ENCODE peak calls at places on chromosomes 6 and 20, in four cellular contexts. S is cardiac muscle cell, D is SK-N-SH, R is GM10248. A is an unnamed sample.

GRCh38 chr20:48574383-48574782 is 253.4 kb downstream of the PREX1 start:
- DNase-seq in S (peak), D (peak), R (no peak), A (no peak)

GRCh38 chr20:35329435-35330139 is 37.4 kb upstream of the FAM83C start:
- DNase-seq in S (peak), D (peak), R (peak), A (peak)

GRCh38 chr6:48325701-48326100 is 214.7 kb upstream of the PTCHD4 start:
- DNase-seq in S (peak), D (no peak), R (no peak), A (no peak)

GRCh38 chr20:18165553-18165952 is 27.9 kb downstream of the KAT14 start:
- DNase-seq in S (no peak), D (no peak), R (no peak), A (no peak)

GRCh38 chr20:19510626-19511025 is 247.4 kb upstream of the RIN2 start:
- DNase-seq in S (no peak), D (no peak), R (no peak), A (no peak)

GRCh38 chr20:50575869-50576720 is 65.9 kb downstream of the PTPN1 start:
- DNase-seq in S (peak), D (peak), R (peak), A (no peak)

GRCh38 chr20:58661298-58662141 is 10.4 kb downstream of the STX16 start:
- DNase-seq in S (no peak), D (no peak), R (no peak), A (no peak)

GRCh38 chr6:169921853-169922779 is 170.7 kb downstream of the ERMARD start:
- DNase-seq in S (no peak), D (no peak), R (no peak), A (no peak)

GRCh38 chr6:120005292-120005976 is 655.9 kb upstream of the MAN1A1 start:
- DNase-seq in S (no peak), D (peak), R (no peak), A (no peak)

GRCh38 chr6:40727272-40727671 is 140.1 kb upstream of the LRFN2 start:
- DNase-seq in S (no peak), D (peak), R (no peak), A (no peak)

GRCh38 chr6:35973670-35974222 is 50.7 kb downstream of the SLC26A8 start:
- DNase-seq in S (no peak), D (no peak), R (peak), A (no peak)

GRCh38 chr6:17831135-17831534 is 124.4 kb upstream of the NUP153 start:
- DNase-seq in S (peak), D (no peak), R (no peak), A (peak)

GRCh38 chr6:149473080-149474052 is 11.4 kb downstream of the ZC3H12D start:
- DNase-seq in S (peak), D (no peak), R (no peak), A (no peak)

GRCh38 chr6:34067814-34068213 is 78.1 kb downstream of the GRM4 start:
- DNase-seq in S (no peak), D (no peak), R (no peak), A (no peak)

GRCh38 chr6:7728855-7729590 is 3.1 kb downstream of the BMP6 start:
- DNase-seq in S (peak), D (no peak), R (no peak), A (no peak)

GRCh38 chr6:27726620-27727023 is 185.6 kb downstream of the OR2B2 start:
- DNase-seq in S (no peak), D (no peak), R (peak), A (no peak)

GRCh38 chr6:168179133-168179532 is 100.1 kb upstream of the FRMD1 start:
- DNase-seq in S (no peak), D (no peak), R (no peak), A (peak)

GRCh38 chr20:25139061-25139705 is 56.3 kb upstream of the ENTPD6 start:
- DNase-seq in S (no peak), D (no peak), R (no peak), A (no peak)

GRCh38 chr6:33392168-33392947 is 735 bp downstream of the KIFC1 start:
- DNase-seq in S (peak), D (no peak), R (peak), A (no peak)

GRCh38 chr6:127199470-127199869 is 67.2 kb upstream of the RNF146 start:
- DNase-seq in S (no peak), D (no peak), R (no peak), A (no peak)

DNA sequence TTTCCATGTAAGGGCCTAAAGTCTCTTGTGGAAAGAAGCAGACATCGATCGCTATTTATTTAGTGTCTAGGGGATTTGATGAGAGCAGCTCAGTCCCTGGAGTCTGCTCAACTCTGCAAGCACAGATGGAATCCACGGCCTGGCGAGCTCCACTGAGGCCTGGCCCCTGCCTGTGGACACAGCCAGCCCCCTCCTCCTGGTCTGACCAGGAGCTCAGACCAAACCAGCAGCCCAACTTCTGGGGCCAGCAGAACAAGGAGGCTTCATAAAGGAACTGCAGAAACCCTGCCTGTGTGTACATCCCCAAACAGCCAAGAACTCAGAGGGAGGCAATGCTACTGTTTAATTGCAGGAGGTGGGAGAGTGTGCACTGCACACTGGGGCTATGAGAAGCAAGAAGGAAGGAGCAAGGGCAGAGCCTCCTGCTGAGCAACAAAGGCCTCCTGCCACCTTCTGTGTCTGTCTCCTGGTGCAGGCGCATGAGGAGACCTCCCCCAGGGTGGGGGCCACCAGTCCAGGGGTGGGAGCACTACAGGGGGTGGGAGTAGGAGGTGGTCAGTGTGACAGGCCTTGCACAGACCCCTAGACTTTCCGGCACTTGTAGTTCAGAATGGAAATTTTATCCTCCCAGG is 3.8 kb downstream of the CST5 start:
- DNase-seq in S (no peak), D (no peak), R (no peak), A (peak)
- TF ChIP-seq CTCF in S (no peak), D (no peak), R (no peak), A (no peak)

DNA sequence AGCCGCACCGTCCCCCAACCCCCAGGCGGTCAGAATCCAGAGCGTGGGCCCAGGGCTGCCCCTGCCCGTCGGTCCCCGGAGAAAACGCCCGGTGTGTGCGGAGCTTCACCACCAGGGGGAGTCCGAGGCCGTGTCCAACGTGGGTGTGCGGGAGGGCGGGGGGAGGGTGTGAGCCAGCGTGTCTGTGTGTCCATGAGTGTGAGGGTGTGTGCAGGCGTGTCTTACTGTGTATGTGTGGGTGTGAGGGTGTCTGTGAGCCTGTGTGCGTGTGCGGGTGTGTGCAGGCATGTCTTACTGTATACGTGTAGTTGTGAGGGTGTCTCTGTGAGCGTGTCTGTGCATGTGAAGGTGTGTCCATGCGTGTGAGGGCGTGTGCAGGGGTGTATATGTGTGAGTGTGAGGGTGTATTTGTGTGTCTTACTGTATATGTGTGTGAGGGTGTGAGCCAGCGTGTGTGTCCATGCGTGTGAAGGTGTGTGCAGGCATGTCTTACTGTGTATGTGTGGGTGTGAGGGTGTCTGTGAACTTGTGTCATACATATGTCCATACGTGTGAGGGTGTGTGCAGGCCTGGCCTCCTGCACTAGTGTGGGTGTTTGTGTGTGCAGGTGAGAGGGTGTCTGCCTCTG is 24.6 kb upstream of the GATA5 start:
- DNase-seq in S (peak), D (peak), R (peak), A (peak)
- TF ChIP-seq CTCF in S (peak), D (peak), R (peak), A (no peak)

DNA sequence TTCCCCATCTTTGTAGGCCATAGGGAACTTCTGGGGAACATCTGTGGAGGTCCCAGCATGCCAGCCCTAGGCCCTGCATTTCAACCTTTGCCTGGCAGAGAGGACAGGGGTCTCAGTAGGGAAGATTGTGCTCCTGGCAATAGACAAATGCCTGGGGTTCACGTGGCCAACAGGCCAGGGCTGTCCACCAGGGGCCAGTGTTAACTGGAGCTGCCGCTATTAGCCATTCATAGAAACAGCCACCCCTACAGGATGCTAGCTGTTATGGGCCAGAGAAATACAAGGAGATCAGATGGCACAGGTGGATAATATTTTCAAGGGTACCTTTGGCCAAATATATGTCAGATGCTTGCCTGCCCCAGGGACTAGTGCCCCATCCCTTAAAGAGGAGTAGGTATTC is 932.9 kb downstream of the QKI start:
- DNase-seq in S (no peak), D (no peak), R (no peak), A (no peak)
- TF ChIP-seq CTCF in S (no peak), D (no peak), R (no peak), A (no peak)

GRCh38 chr20:10132391-10132790 is 86.2 kb upstream of the SNAP25 start:
- DNase-seq in S (no peak), D (no peak), R (no peak), A (no peak)

GRCh38 chr20:10137032-10137431 is 81.6 kb upstream of the SNAP25 start:
- DNase-seq in S (no peak), D (no peak), R (no peak), A (no peak)

GRCh38 chr20:10131612-10132345 is 86.9 kb upstream of the SNAP25 start:
- DNase-seq in S (peak), D (peak), R (no peak), A (no peak)

GRCh38 chr20:10134176-10134575 is 84.5 kb upstream of the SNAP25 start:
- DNase-seq in S (no peak), D (no peak), R (no peak), A (no peak)

GRCh38 chr20:10133532-10133931 is 85.1 kb upstream of the SNAP25 start:
- DNase-seq in S (no peak), D (no peak), R (no peak), A (no peak)
- TF ChIP-seq CTCF in S (no peak), D (no peak), R (no peak), A (no peak)

DNA sequence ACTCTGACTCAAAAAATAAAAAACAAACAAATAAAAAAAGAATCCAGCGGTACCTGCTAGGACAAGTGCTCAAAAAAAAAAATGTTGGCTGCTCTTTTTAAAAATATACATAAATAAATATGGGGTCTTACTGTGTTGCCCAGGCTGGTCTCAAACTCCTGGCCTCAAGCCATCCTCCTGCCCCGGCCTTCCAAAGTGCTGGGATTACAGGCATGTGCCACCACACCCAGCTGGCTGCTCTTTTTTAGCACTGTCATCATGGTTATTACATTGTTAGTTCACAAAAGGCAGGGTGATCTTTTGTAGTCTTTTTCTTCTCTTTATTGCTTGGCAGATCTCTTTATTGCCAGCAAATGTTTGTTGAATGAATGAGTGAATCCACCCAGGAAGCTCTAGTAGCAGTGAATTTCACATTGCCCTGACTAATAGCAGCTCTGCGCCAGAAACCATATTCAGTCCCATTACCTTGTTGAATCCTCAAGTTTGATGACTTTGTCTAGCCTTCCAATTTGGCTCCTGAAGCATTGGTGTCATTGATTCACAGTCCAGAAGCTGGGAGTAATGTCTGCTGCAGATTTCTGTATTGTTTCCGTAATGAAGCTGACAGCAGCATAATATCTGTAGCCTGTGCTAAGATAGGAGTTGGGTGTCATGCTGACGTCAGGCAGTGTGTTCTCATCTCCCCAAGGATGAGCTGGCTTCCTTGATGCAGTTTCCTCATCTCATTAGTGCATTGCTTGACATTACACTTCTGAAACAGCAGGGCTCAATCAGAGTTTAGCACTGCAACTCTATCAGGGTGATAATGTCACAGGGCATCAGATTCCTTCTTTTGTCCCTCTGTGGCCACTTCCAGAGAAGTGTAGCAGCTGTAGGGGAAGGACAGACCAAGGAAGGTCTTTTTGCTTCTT is 84.9 kb upstream of the TGM3 start:
- DNase-seq in S (peak), D (no peak), R (no peak), A (no peak)
- TF ChIP-seq CTCF in S (no peak), D (no peak), R (no peak), A (no peak)

GRCh38 chr6:329888-330691 is 37.8 kb downstream of the DUSP22 start:
- DNase-seq in S (peak), D (peak), R (no peak), A (no peak)

GRCh38 chr6:332671-333070 is 40.4 kb downstream of the DUSP22 start:
- DNase-seq in S (peak), D (no peak), R (no peak), A (no peak)

GRCh38 chr6:333379-334002 is 41.2 kb downstream of the DUSP22 start:
- DNase-seq in S (no peak), D (no peak), R (no peak), A (no peak)

GRCh38 chr6:330948-331347 is 38.7 kb downstream of the DUSP22 start:
- DNase-seq in S (no peak), D (no peak), R (no peak), A (no peak)

DNA sequence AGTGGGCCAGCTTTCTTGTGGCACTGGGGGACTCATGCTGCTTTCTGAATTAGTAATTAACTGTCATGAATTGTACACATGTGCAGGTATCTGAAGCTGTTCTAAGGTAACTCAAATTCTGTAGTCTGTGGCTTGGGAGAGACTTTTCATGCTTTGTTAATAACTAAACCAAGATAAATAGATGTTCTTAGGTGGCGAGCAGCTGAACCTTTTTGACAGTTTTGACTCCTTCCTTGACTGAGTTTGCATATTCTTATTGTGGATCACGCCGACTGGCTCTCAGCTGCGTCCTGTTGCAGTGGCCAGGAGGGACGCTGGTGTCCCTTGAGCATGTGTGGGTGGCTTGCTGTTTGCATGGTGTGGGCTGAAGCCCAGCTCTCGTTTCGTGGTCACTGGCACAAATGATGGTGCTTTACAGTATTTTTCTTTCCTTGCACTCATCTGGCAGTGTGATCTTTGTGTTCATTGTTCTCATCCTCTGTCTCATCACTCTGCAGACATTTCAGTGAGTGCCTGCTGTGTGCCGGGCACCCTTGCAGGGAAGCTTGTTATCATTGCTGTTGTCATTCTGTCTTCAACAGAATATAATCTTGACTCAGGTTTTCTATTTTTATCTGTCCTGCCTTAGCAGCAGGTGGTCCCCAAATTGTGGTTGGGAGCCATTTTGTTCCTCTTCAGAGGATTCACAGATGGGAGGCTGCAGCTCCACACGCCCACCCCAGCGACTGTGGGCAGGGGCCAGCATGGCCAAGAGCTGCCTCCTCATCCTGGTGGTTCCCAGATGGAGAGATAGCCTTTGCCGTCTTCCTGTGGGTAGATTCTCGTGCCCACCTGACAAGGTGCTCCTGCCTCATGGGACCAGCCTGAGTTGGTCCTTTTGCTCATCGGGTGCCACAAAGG is 39.6 kb downstream of the DUSP22 start:
- DNase-seq in S (no peak), D (no peak), R (peak), A (no peak)
- TF ChIP-seq CTCF in S (no peak), D (no peak), R (peak), A (no peak)

GRCh38 chr20:60167840-60168239 is 209.6 kb downstream of the CDH26 start:
- DNase-seq in S (no peak), D (no peak), R (no peak), A (no peak)

GRCh38 chr20:60172306-60172984 is 214.2 kb downstream of the CDH26 start:
- DNase-seq in S (no peak), D (no peak), R (no peak), A (no peak)

GRCh38 chr20:60168963-60169362 is 210.7 kb downstream of the CDH26 start:
- DNase-seq in S (no peak), D (no peak), R (no peak), A (no peak)

GRCh38 chr20:60170116-60170515 is 211.9 kb downstream of the CDH26 start:
- DNase-seq in S (no peak), D (no peak), R (no peak), A (no peak)
- TF ChIP-seq CTCF in S (no peak), D (no peak), R (no peak), A (no peak)

GRCh38 chr20:1360094-1360493 is 31.2 kb upstream of the SDCBP2 start:
- DNase-seq in S (no peak), D (no peak), R (no peak), A (no peak)
- TF ChIP-seq CTCF in S (no peak), D (no peak), R (no peak), A (no peak)

DNA sequence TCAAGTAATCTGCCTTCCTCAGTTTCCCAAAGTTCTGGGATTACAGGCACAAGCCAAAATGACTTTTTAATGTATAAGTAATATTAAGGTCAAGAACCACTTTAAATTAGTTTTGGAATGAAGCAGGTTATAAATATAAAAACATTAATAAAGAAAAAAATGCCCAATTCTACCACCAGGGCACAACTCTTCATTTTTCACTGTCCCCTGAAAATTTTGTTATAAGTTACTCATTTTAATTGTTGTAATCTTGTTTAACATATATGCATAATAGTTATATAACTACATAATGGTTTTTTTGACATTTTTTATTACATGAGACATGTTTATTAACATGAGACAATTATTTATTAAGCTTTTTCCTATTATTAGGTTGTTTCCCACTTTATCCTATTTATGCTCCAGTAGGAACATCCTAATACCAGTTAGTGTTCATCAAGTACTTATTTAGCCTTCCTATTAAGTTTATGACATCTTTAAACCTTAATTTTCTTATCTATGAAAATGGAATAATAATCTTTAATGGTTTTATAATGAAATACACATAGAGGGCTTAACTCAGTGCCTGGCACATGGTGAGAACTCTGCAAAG is 182.1 kb upstream of the SCGN start:
- DNase-seq in S (no peak), D (no peak), R (no peak), A (no peak)
- TF ChIP-seq CTCF in S (no peak), D (peak), R (no peak), A (no peak)

A was measured in lower leg skin.